ENCODE peak calls at places on chromosomes 5 and 9, in nine cellular contexts. M, D, H, E, P, W, X, C and J are unnamed samples.

GRCh38 chr9:132651259-132651658 is 18.5 kb downstream of the DDX31 start:
- DNase-seq in M (no peak), D (peak; percentile 98), H (no peak), E (no peak), P (no peak), W (no peak), X (peak; percentile 44), C (no peak), J (no peak)

GRCh38 chr5:5135957-5136676 is 4.0 kb upstream of the ADAMTS16 start:
- DNase-seq in M (no peak), D (peak; percentile 1), H (no peak), E (no peak), P (no peak), W (no peak), X (peak; percentile 61), C (no peak), J (peak; percentile 40)

GRCh38 chr9:4425358-4426045 is 64.8 kb upstream of the SLC1A1 start:
- DNase-seq in M (no peak), D (no peak), H (no peak), E (no peak), P (no peak), W (no peak), X (peak; percentile 8), C (no peak), J (no peak)

GRCh38 chr9:82810902-82811301 is 252.0 kb downstream of the RASEF start:
- DNase-seq in M (no peak), D (peak; percentile 62), H (no peak), E (peak; percentile 78), P (no peak), W (no peak), X (peak; percentile 44), C (no peak), J (peak; percentile 82)

GRCh38 chr5:176739461-176740051 is 70.8 kb upstream of the UNC5A start:
- DNase-seq in M (no peak), D (no peak), H (no peak), E (peak; percentile 64), P (no peak), W (no peak), X (no peak), C (no peak), J (peak; percentile 75)

GRCh38 chr5:87826507-87826906 is 413.8 kb upstream of the CCNH start:
- DNase-seq in M (no peak), D (no peak), H (no peak), E (no peak), P (no peak), W (no peak), X (no peak), C (no peak), J (no peak)

GRCh38 chr5:9545301-9545958 is 445 bp downstream of the SEMA5A start:
- DNase-seq in M (peak; percentile 65), D (no peak), H (no peak), E (peak; percentile 63), P (no peak), W (no peak), X (peak; percentile 27), C (peak; percentile 35), J (peak; percentile 81)

GRCh38 chr9:100595391-100596199 is 17.7 kb downstream of the CAVIN4 start:
- DNase-seq in M (no peak), D (peak; percentile 70), H (peak; percentile 29), E (peak; percentile 80), P (no peak), W (no peak), X (peak; percentile 77), C (no peak), J (peak; percentile 78)

GRCh38 chr9:137665697-137666504 is 47.1 kb downstream of the EHMT1 start:
- DNase-seq in M (no peak), D (no peak), H (no peak), E (peak; percentile 82), P (no peak), W (no peak), X (peak; percentile 57), C (no peak), J (peak; percentile 88)

GRCh38 chr9:99109522-99109921 is 4.6 kb downstream of the TGFBR1 start:
- DNase-seq in M (no peak), D (peak; percentile 74), H (peak; percentile 27), E (no peak), P (peak; percentile 67), W (no peak), X (no peak), C (no peak), J (no peak)

GRCh38 chr5:37859805-37860204 is 20.0 kb upstream of the GDNF start:
- DNase-seq in M (no peak), D (no peak), H (no peak), E (no peak), P (no peak), W (no peak), X (no peak), C (no peak), J (no peak)

GRCh38 chr5:105659396-105659795 is 2011.3 kb downstream of the EFNA5 start:
- DNase-seq in M (no peak), D (no peak), H (no peak), E (no peak), P (no peak), W (no peak), X (no peak), C (no peak), J (no peak)

GRCh38 chr5:68408345-68408871 is 192.9 kb downstream of the PIK3R1 start:
- DNase-seq in M (no peak), D (no peak), H (no peak), E (no peak), P (no peak), W (no peak), X (no peak), C (no peak), J (no peak)

GRCh38 chr9:78028926-78029325 is 2.7 kb downstream of the GNAQ start:
- DNase-seq in M (no peak), D (no peak), H (no peak), E (no peak), P (no peak), W (no peak), X (no peak), C (no peak), J (no peak)

GRCh38 chr9:131578778-131579504 is 33.6 kb downstream of the PRRT1B start:
- DNase-seq in M (no peak), D (no peak), H (no peak), E (no peak), P (no peak), W (peak; percentile 28), X (no peak), C (no peak), J (peak; percentile 39)

DNA sequence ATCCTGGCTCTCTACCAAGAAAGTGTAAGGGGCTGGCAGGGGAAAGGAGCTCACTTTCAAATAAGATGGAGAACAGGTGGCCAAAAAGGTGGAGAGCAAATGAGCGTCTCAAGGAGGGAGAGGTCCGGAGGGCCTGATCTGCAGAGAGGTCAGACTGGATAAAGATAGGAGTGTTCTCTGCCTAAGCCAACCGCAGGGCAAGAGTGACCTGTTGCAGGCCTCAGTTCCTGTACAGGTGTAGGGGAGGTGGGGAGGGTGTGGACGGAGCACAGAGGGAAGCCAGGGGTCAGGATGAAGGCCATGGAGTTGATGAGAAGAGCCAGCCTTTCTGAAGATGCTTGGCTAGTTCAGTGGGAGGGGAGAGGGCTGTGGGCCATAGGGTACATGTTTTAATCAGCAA is 239.7 kb downstream of the HSPA4 start:
- DNase-seq in M (no peak), D (no peak), H (no peak), E (no peak), P (no peak), W (no peak), X (no peak), C (no peak), J (no peak)
- H3K27me3 ChIP-seq in M (no peaks in the 10 kb centered on the region), D (peaks cover 13% of the 10 kb centered on the region), H (no peaks in the 10 kb centered on the region), E (no peaks in the 10 kb centered on the region), P (no peaks in the 10 kb centered on the region), W (no peaks in the 10 kb centered on the region), X (no peaks in the 10 kb centered on the region), C (no peaks in the 10 kb centered on the region), J (no peaks in the 10 kb centered on the region)

GRCh38 chr9:90803860-90804593 is 2.4 kb downstream of the SYK start:
- DNase-seq in M (no peak), D (no peak), H (no peak), E (no peak), P (no peak), W (no peak), X (no peak), C (no peak), J (no peak)
- H3K27me3 ChIP-seq in M (no peaks in the 10 kb centered on the region), D (peaks cover 15% of the 10 kb centered on the region), H (peaks cover 32% of the 10 kb centered on the region), E (peaks cover 29% of the 10 kb centered on the region), P (peaks cover 6% of the 10 kb centered on the region), W (peaks cover 14% of the 10 kb centered on the region), X (peaks cover 29% of the 10 kb centered on the region), C (no peaks in the 10 kb centered on the region), J (peaks cover 64% of the 10 kb centered on the region)

DNA sequence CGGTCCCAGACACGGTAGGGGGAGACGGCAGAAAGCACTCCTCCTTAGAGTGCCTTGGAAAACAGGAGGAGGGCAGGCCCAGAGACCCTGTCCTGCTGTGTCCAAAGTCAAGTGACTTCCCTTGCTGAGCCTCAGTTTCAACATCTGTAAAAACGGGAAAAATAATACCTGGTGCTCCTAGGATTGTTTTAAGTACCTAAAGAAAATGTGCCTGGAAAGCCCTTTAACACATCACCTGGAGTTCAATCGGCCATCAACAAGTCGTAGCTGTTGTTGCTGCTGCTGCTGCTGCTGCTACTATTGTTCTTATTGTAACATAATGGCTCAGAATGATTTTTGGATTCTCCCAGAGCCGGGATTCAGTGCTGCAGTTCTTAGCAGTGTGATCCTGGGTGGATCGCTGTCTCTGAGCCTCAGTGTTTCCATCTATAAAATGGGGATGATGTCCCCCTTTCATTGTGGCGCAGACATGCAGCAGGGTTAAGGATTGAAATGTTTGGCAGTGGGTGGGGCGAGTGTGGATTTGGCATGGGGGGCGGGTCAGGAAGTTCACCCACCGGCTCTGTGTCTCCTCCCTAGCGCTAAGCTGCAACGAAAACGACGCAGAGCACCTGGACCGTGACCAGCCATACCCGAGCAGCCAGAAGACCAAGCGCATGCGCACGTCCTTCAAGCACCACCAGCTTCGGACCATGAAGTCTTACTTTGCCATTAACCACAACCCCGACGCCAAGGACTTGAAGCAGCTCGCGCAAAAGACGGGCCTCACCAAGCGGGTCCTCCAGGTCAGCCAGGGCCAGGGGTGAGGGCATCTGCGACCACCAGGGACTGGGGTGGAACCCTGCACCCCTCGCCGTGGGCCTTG is 9.2 kb downstream of the LHX2 start:
- DNase-seq in M (no peak), D (no peak), H (no peak), E (peak; percentile 80), P (no peak), W (no peak), X (no peak), C (no peak), J (peak; percentile 83)
- H3K27me3 ChIP-seq in M (no peaks in the 10 kb centered on the region), D (peaks cover 91% of the 10 kb centered on the region), H (peaks cover 83% of the 10 kb centered on the region), E (peaks cover 93% of the 10 kb centered on the region), P (peaks cover 60% of the 10 kb centered on the region), W (peaks cover 51% of the 10 kb centered on the region), X (peaks cover 98% of the 10 kb centered on the region), C (peaks cover 9% of the 10 kb centered on the region), J (peaks cover 100% of the 10 kb centered on the region)

DNA sequence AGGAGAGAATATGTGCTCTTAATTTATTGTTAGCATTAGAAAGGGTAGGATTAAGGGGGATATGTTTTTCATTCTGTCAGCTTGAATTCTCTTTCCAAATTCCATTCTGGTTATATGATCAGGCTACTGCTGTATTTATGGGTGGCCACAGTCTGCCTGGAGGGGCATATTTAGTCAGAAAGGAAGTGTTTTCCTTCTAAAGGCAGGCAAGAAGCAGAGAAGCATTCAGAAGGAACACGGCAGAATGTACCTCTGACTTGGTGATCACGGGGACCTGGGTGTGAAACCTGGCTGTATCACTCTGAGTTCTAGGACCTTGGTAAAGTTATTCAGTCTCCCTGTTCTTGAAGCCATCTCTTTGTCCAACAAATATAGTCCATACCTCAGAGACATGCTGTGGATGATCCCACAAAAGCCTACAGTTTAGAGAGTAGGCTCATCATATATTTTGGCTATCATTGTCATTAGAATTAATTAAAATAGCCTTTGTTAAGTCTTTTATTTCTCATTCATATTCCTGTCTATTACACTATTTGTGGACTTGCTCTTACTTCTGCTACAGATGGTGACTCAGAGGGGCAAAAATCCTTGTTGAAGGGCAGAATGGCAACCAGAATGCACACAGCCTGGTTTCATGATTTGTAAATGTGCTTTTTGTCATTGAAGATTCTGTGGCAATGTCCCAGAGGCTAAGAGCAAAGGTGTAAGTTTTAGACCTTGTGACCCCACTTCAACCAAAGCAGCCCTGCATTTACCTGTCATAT is 2.7 kb downstream of the TNC start:
- DNase-seq in M (no peak), D (peak; percentile 44), H (no peak), E (no peak), P (no peak), W (no peak), X (no peak), C (no peak), J (no peak)
- H3K27me3 ChIP-seq in M (peaks cover 2% of the 10 kb centered on the region), D (no peaks in the 10 kb centered on the region), H (peaks cover 21% of the 10 kb centered on the region), E (peaks cover 47% of the 10 kb centered on the region), P (no peaks in the 10 kb centered on the region), W (peaks cover 9% of the 10 kb centered on the region), X (peaks cover 22% of the 10 kb centered on the region), C (no peaks in the 10 kb centered on the region), J (no peaks in the 10 kb centered on the region)